ENCODE peak calls at places on chromosome 13, in eight cellular contexts. One of them, this sample, is unnamed.

GRCh38 chr13:111204438-111205177 is 89.5 kb downstream of the ARHGEF7 start:
- DNase-seq in ACHN: no peak
- DNase-seq in activated CD4-positive, CD25-positive, alpha-beta regulatory T cell: no peak
- DNase-seq in stimulated activated CD4-positive, alpha-beta T cell treated with anti-CD3 and anti-CD28 coated beads, Interleukin-1b, Interleukin-23, amount 100 ng/mL, for 24 hours: no peak
- DNase-seq in HFFc6: peak
- DNase-seq in skeletal muscle cell: peak
- DNase-seq in adrenal gland: peak
- DNase-seq in AG04449: no peak
- DNase-seq in this sample: no peak

GRCh38 chr13:108915634-108916497 is 286.5 kb downstream of the MYO16 start:
- DNase-seq in HFFc6: peak
- DNase-seq in ACHN: peak
- DNase-seq in stimulated activated CD4-positive, alpha-beta T cell treated with anti-CD3 and anti-CD28 coated beads, Interleukin-1b, Interleukin-23, amount 100 ng/mL, for 24 hours: peak
- DNase-seq in AG04449: no peak
- DNase-seq in adrenal gland: peak
- DNase-seq in skeletal muscle cell: peak
- DNase-seq in activated CD4-positive, CD25-positive, alpha-beta regulatory T cell: peak
- DNase-seq in this sample: peak

GRCh38 chr13:21675095-21676007 is 4.5 kb downstream of the FGF9 start:
- DNase-seq in stimulated activated CD4-positive, alpha-beta T cell treated with anti-CD3 and anti-CD28 coated beads, Interleukin-1b, Interleukin-23, amount 100 ng/mL, for 24 hours: no peak
- DNase-seq in HFFc6: no peak
- DNase-seq in AG04449: no peak
- DNase-seq in adrenal gland: peak
- DNase-seq in skeletal muscle cell: no peak
- DNase-seq in ACHN: no peak
- DNase-seq in activated CD4-positive, CD25-positive, alpha-beta regulatory T cell: no peak
- DNase-seq in this sample: no peak

GRCh38 chr13:26551255-26551654 is 6.2 kb upstream of the WASF3 start:
- DNase-seq in HFFc6: no peak
- DNase-seq in stimulated activated CD4-positive, alpha-beta T cell treated with anti-CD3 and anti-CD28 coated beads, Interleukin-1b, Interleukin-23, amount 100 ng/mL, for 24 hours: no peak
- DNase-seq in skeletal muscle cell: no peak
- DNase-seq in activated CD4-positive, CD25-positive, alpha-beta regulatory T cell: no peak
- DNase-seq in ACHN: no peak
- DNase-seq in AG04449: no peak
- DNase-seq in adrenal gland: no peak
- DNase-seq in this sample: no peak

GRCh38 chr13:31201341-31202024 is 1.7 kb downstream of the B3GLCT start:
- DNase-seq in AG04449: no peak
- DNase-seq in HFFc6: peak
- DNase-seq in ACHN: no peak
- DNase-seq in adrenal gland: no peak
- DNase-seq in stimulated activated CD4-positive, alpha-beta T cell treated with anti-CD3 and anti-CD28 coated beads, Interleukin-1b, Interleukin-23, amount 100 ng/mL, for 24 hours: no peak
- DNase-seq in skeletal muscle cell: peak
- DNase-seq in activated CD4-positive, CD25-positive, alpha-beta regulatory T cell: no peak
- DNase-seq in this sample: no peak

GRCh38 chr13:100597253-100597652 is 8.7 kb upstream of the GGACT start:
- DNase-seq in skeletal muscle cell: no peak
- DNase-seq in AG04449: no peak
- DNase-seq in activated CD4-positive, CD25-positive, alpha-beta regulatory T cell: no peak
- DNase-seq in ACHN: no peak
- DNase-seq in adrenal gland: no peak
- DNase-seq in HFFc6: peak
- DNase-seq in stimulated activated CD4-positive, alpha-beta T cell treated with anti-CD3 and anti-CD28 coated beads, Interleukin-1b, Interleukin-23, amount 100 ng/mL, for 24 hours: no peak
- DNase-seq in this sample: no peak

GRCh38 chr13:71395053-71395452 is 472.0 kb downstream of the DACH1 start:
- DNase-seq in AG04449: no peak
- DNase-seq in stimulated activated CD4-positive, alpha-beta T cell treated with anti-CD3 and anti-CD28 coated beads, Interleukin-1b, Interleukin-23, amount 100 ng/mL, for 24 hours: no peak
- DNase-seq in ACHN: no peak
- DNase-seq in skeletal muscle cell: no peak
- DNase-seq in activated CD4-positive, CD25-positive, alpha-beta regulatory T cell: no peak
- DNase-seq in adrenal gland: no peak
- DNase-seq in HFFc6: no peak
- DNase-seq in this sample: no peak

GRCh38 chr13:33146843-33147611 is 130.8 kb downstream of the KL start:
- DNase-seq in ACHN: no peak
- DNase-seq in stimulated activated CD4-positive, alpha-beta T cell treated with anti-CD3 and anti-CD28 coated beads, Interleukin-1b, Interleukin-23, amount 100 ng/mL, for 24 hours: no peak
- DNase-seq in adrenal gland: no peak
- DNase-seq in HFFc6: no peak
- DNase-seq in activated CD4-positive, CD25-positive, alpha-beta regulatory T cell: no peak
- DNase-seq in AG04449: no peak
- DNase-seq in skeletal muscle cell: no peak
- DNase-seq in this sample: no peak

GRCh38 chr13:34409496-34410163 is 532.4 kb upstream of the NBEA start:
- DNase-seq in HFFc6: no peak
- DNase-seq in activated CD4-positive, CD25-positive, alpha-beta regulatory T cell: no peak
- DNase-seq in adrenal gland: no peak
- DNase-seq in stimulated activated CD4-positive, alpha-beta T cell treated with anti-CD3 and anti-CD28 coated beads, Interleukin-1b, Interleukin-23, amount 100 ng/mL, for 24 hours: no peak
- DNase-seq in ACHN: no peak
- DNase-seq in AG04449: no peak
- DNase-seq in skeletal muscle cell: no peak
- DNase-seq in this sample: no peak

GRCh38 chr13:78060966-78061365 is 142.3 kb upstream of the EDNRB start:
- DNase-seq in activated CD4-positive, CD25-positive, alpha-beta regulatory T cell: no peak
- DNase-seq in adrenal gland: no peak
- DNase-seq in HFFc6: no peak
- DNase-seq in AG04449: no peak
- DNase-seq in skeletal muscle cell: no peak
- DNase-seq in ACHN: no peak
- DNase-seq in stimulated activated CD4-positive, alpha-beta T cell treated with anti-CD3 and anti-CD28 coated beads, Interleukin-1b, Interleukin-23, amount 100 ng/mL, for 24 hours: no peak
- DNase-seq in this sample: no peak

GRCh38 chr13:112905990-112906641 is 62.9 kb upstream of the MCF2L start:
- DNase-seq in AG04449: no peak
- DNase-seq in skeletal muscle cell: no peak
- DNase-seq in ACHN: no peak
- DNase-seq in stimulated activated CD4-positive, alpha-beta T cell treated with anti-CD3 and anti-CD28 coated beads, Interleukin-1b, Interleukin-23, amount 100 ng/mL, for 24 hours: no peak
- DNase-seq in activated CD4-positive, CD25-positive, alpha-beta regulatory T cell: no peak
- DNase-seq in adrenal gland: no peak
- DNase-seq in HFFc6: no peak
- DNase-seq in this sample: no peak

GRCh38 chr13:51923983-51924539 is 62.3 kb downstream of the CCDC70 start:
- DNase-seq in HFFc6: no peak
- DNase-seq in activated CD4-positive, CD25-positive, alpha-beta regulatory T cell: no peak
- DNase-seq in skeletal muscle cell: no peak
- DNase-seq in stimulated activated CD4-positive, alpha-beta T cell treated with anti-CD3 and anti-CD28 coated beads, Interleukin-1b, Interleukin-23, amount 100 ng/mL, for 24 hours: no peak
- DNase-seq in adrenal gland: no peak
- DNase-seq in ACHN: peak
- DNase-seq in AG04449: no peak
- DNase-seq in this sample: no peak

GRCh38 chr13:25292301-25292700 is 5.0 kb upstream of the MTMR6 start:
- DNase-seq in HFFc6: no peak
- DNase-seq in stimulated activated CD4-positive, alpha-beta T cell treated with anti-CD3 and anti-CD28 coated beads, Interleukin-1b, Interleukin-23, amount 100 ng/mL, for 24 hours: no peak
- DNase-seq in adrenal gland: no peak
- DNase-seq in AG04449: no peak
- DNase-seq in skeletal muscle cell: peak
- DNase-seq in activated CD4-positive, CD25-positive, alpha-beta regulatory T cell: no peak
- DNase-seq in ACHN: peak
- DNase-seq in this sample: peak

GRCh38 chr13:100808330-100808729 is 133.7 kb upstream of the TMTC4 start:
- DNase-seq in skeletal muscle cell: no peak
- DNase-seq in activated CD4-positive, CD25-positive, alpha-beta regulatory T cell: no peak
- DNase-seq in ACHN: no peak
- DNase-seq in HFFc6: no peak
- DNase-seq in stimulated activated CD4-positive, alpha-beta T cell treated with anti-CD3 and anti-CD28 coated beads, Interleukin-1b, Interleukin-23, amount 100 ng/mL, for 24 hours: no peak
- DNase-seq in adrenal gland: no peak
- DNase-seq in AG04449: no peak
- DNase-seq in this sample: no peak

GRCh38 chr13:72920097-72920496 is 138.2 kb downstream of the PIBF1 start:
- DNase-seq in activated CD4-positive, CD25-positive, alpha-beta regulatory T cell: no peak
- DNase-seq in AG04449: peak
- DNase-seq in skeletal muscle cell: no peak
- DNase-seq in ACHN: no peak
- DNase-seq in adrenal gland: no peak
- DNase-seq in stimulated activated CD4-positive, alpha-beta T cell treated with anti-CD3 and anti-CD28 coated beads, Interleukin-1b, Interleukin-23, amount 100 ng/mL, for 24 hours: no peak
- DNase-seq in HFFc6: peak
- DNase-seq in this sample: peak

GRCh38 chr13:111966969-111967368 is 100.0 kb upstream of the SOX1 start:
- DNase-seq in HFFc6: no peak
- DNase-seq in stimulated activated CD4-positive, alpha-beta T cell treated with anti-CD3 and anti-CD28 coated beads, Interleukin-1b, Interleukin-23, amount 100 ng/mL, for 24 hours: no peak
- DNase-seq in activated CD4-positive, CD25-positive, alpha-beta regulatory T cell: no peak
- DNase-seq in AG04449: no peak
- DNase-seq in adrenal gland: no peak
- DNase-seq in ACHN: no peak
- DNase-seq in skeletal muscle cell: no peak
- DNase-seq in this sample: no peak

GRCh38 chr13:24038405-24038804 is 122.1 kb upstream of the SPATA13 start:
- DNase-seq in ACHN: peak
- DNase-seq in stimulated activated CD4-positive, alpha-beta T cell treated with anti-CD3 and anti-CD28 coated beads, Interleukin-1b, Interleukin-23, amount 100 ng/mL, for 24 hours: no peak
- DNase-seq in adrenal gland: no peak
- DNase-seq in skeletal muscle cell: no peak
- DNase-seq in HFFc6: no peak
- DNase-seq in AG04449: no peak
- DNase-seq in activated CD4-positive, CD25-positive, alpha-beta regulatory T cell: no peak
- DNase-seq in this sample: no peak

GRCh38 chr13:40812102-40812501 is 22.7 kb downstream of the SLC25A15 start:
- DNase-seq in stimulated activated CD4-positive, alpha-beta T cell treated with anti-CD3 and anti-CD28 coated beads, Interleukin-1b, Interleukin-23, amount 100 ng/mL, for 24 hours: no peak
- DNase-seq in adrenal gland: no peak
- DNase-seq in skeletal muscle cell: no peak
- DNase-seq in AG04449: no peak
- DNase-seq in activated CD4-positive, CD25-positive, alpha-beta regulatory T cell: no peak
- DNase-seq in HFFc6: no peak
- DNase-seq in ACHN: no peak
- DNase-seq in this sample: no peak